ENCODE peak calls at places on chromosomes 16 and 17, in six cellular contexts. One of them, this sample, is unnamed.
A peak's percentile ranks its signal among the peaks of the same experiment; 100 is the strongest.

GRCh38 chr16:84532299-84532724 is 27.9 kb upstream of the MEAK7 start:
- ATAC-seq in HCT116: peak; percentile 18
- ATAC-seq in GM12878: no peak
- ATAC-seq in K562: no peak
- ATAC-seq in HepG2: no peak
- ATAC-seq in upper lobe of left lung: peak; percentile 72
- ATAC-seq in this sample: peak; percentile 87

GRCh38 chr16:85395207-85395912 is 217.8 kb upstream of the GSE1 start:
- ATAC-seq in GM12878: peak; percentile 58
- ATAC-seq in upper lobe of left lung: peak; percentile 57
- ATAC-seq in HepG2: no peak
- ATAC-seq in K562: peak; percentile 6
- ATAC-seq in HCT116: peak; percentile 83
- ATAC-seq in this sample: peak; percentile 83

GRCh38 chr17:67994827-67995567 is 1.3 kb downstream of the C17orf58 start:
- ATAC-seq in HCT116: no peak
- ATAC-seq in upper lobe of left lung: no peak
- ATAC-seq in HepG2: no peak
- ATAC-seq in K562: no peak
- ATAC-seq in GM12878: no peak
- ATAC-seq in this sample: no peak

GRCh38 chr16:4922721-4923342 is 14.1 kb downstream of the PPL start:
- ATAC-seq in HCT116: no peak
- ATAC-seq in K562: no peak
- ATAC-seq in HepG2: no peak
- ATAC-seq in GM12878: no peak
- ATAC-seq in upper lobe of left lung: no peak
- ATAC-seq in this sample: no peak

GRCh38 chr17:11122908-11123307 is 118.1 kb upstream of the SHISA6 start:
- ATAC-seq in HepG2: no peak
- ATAC-seq in GM12878: no peak
- ATAC-seq in upper lobe of left lung: no peak
- ATAC-seq in K562: no peak
- ATAC-seq in HCT116: no peak
- ATAC-seq in this sample: no peak

GRCh38 chr17:73719588-73720071 is 75.4 kb upstream of the SDK2 start:
- ATAC-seq in GM12878: no peak
- ATAC-seq in HepG2: peak; percentile 83
- ATAC-seq in upper lobe of left lung: peak; percentile 7
- ATAC-seq in HCT116: no peak
- ATAC-seq in K562: no peak
- ATAC-seq in this sample: no peak

GRCh38 chr17:38879878-38880727 is 10.2 kb downstream of the LASP1 start:
- ATAC-seq in HCT116: peak; percentile 83
- ATAC-seq in HepG2: no peak
- ATAC-seq in GM12878: no peak
- ATAC-seq in K562: no peak
- ATAC-seq in upper lobe of left lung: peak; percentile 48
- ATAC-seq in this sample: peak; percentile 66

GRCh38 chr17:4500188-4500565 is 1.5 kb downstream of the SPNS2 start:
- ATAC-seq in HepG2: peak; percentile 23
- ATAC-seq in GM12878: no peak
- ATAC-seq in HCT116: no peak
- ATAC-seq in upper lobe of left lung: no peak
- ATAC-seq in K562: no peak
- ATAC-seq in this sample: no peak

GRCh38 chr17:40534431-40535189 is 30.7 kb downstream of the CCR7 start:
- ATAC-seq in HepG2: peak; percentile 16
- ATAC-seq in HCT116: no peak
- ATAC-seq in K562: no peak
- ATAC-seq in upper lobe of left lung: no peak
- ATAC-seq in GM12878: peak; percentile 6
- ATAC-seq in this sample: no peak

GRCh38 chr16:54594646-54595381 is 308.2 kb upstream of the IRX3 start:
- ATAC-seq in HCT116: no peak
- ATAC-seq in K562: no peak
- ATAC-seq in GM12878: no peak
- ATAC-seq in HepG2: no peak
- ATAC-seq in upper lobe of left lung: no peak
- ATAC-seq in this sample: no peak

GRCh38 chr16:14386115-14386514 is 243.9 kb downstream of the PARN start:
- ATAC-seq in HCT116: no peak
- ATAC-seq in HepG2: no peak
- ATAC-seq in K562: no peak
- ATAC-seq in GM12878: no peak
- ATAC-seq in upper lobe of left lung: no peak
- ATAC-seq in this sample: no peak

GRCh38 chr17:42670199-42670924 is 6.4 kb downstream of the PLEKHH3 start:
- ATAC-seq in GM12878: no peak
- ATAC-seq in HepG2: no peak
- ATAC-seq in HCT116: no peak
- ATAC-seq in K562: no peak
- ATAC-seq in upper lobe of left lung: no peak
- ATAC-seq in this sample: no peak

GRCh38 chr16:1645914-1646525 is 32.1 kb upstream of the JPT2 start:
- ATAC-seq in upper lobe of left lung: no peak
- ATAC-seq in K562: peak; percentile 98
- ATAC-seq in HepG2: peak; percentile 37
- ATAC-seq in HCT116: peak; percentile 66
- ATAC-seq in GM12878: no peak
- ATAC-seq in this sample: no peak

GRCh38 chr17:11309850-11310249 is 68.8 kb downstream of the SHISA6 start:
- ATAC-seq in GM12878: no peak
- ATAC-seq in upper lobe of left lung: no peak
- ATAC-seq in K562: no peak
- ATAC-seq in HepG2: no peak
- ATAC-seq in HCT116: no peak
- ATAC-seq in this sample: no peak

GRCh38 chr17:1002771-1003555 is 6.0 kb downstream of the TIMM22 start:
- ATAC-seq in K562: no peak
- ATAC-seq in upper lobe of left lung: no peak
- ATAC-seq in HepG2: no peak
- ATAC-seq in HCT116: no peak
- ATAC-seq in GM12878: no peak
- ATAC-seq in this sample: peak; percentile 4

GRCh38 chr17:45135978-45136791 is 698 bp downstream of the ACBD4 start:
- ATAC-seq in GM12878: no peak
- ATAC-seq in HCT116: no peak
- ATAC-seq in upper lobe of left lung: no peak
- ATAC-seq in HepG2: peak; percentile 1
- ATAC-seq in K562: no peak
- ATAC-seq in this sample: no peak

GRCh38 chr17:45139533-45139920 is 4.0 kb downstream of the ACBD4 start:
- ATAC-seq in upper lobe of left lung: no peak
- ATAC-seq in HCT116: no peak
- ATAC-seq in GM12878: no peak
- ATAC-seq in K562: no peak
- ATAC-seq in HepG2: no peak
- ATAC-seq in this sample: no peak

GRCh38 chr17:45136846-45137560 is 1.5 kb downstream of the ACBD4 start:
- ATAC-seq in upper lobe of left lung: no peak
- ATAC-seq in GM12878: no peak
- ATAC-seq in K562: no peak
- ATAC-seq in HepG2: no peak
- ATAC-seq in HCT116: no peak
- ATAC-seq in this sample: no peak

GRCh38 chr17:45138911-45139532 is 3.5 kb downstream of the ACBD4 start:
- ATAC-seq in K562: no peak
- ATAC-seq in HCT116: no peak
- ATAC-seq in HepG2: no peak
- ATAC-seq in upper lobe of left lung: no peak
- ATAC-seq in GM12878: no peak
- ATAC-seq in this sample: no peak

DNA sequence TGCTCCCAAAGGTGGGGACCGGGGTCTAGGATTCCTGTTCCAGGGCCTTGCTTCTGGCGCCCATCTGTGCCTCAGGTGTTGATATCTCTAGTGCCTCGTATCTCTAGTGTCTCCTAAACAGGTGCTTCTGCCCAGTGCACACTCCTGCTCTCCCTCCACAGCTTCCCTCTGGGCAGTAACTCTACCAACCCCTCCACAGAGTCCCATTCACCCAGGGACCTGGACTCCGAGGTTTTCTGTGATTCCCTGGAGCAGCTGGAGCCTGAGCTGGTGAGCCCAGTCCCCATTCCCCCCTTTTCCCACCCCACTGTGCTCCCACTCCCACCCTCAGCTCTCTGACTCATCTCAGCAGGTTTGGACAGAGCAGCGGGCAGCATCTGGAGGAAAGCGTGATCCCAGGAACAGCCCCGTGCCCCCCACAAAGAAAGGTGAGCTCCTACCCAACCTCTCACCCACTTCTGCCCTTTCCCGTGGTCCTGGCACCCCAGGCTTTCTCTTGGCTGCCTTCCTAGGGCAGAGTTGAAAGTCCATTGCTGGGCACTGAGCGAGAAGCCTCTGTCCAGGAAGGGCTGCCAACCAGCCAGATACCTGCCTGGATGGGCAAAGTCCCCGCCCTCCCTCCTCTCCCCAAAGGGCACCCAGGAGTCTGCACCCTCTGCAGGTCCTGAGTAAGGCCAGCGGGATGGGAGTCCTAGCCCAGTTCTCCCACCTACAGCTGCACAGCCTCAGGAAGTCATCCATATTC is 2.2 kb downstream of the ACBD4 start:
- ATAC-seq in HepG2: no peak
- ATAC-seq in HCT116: no peak
- ATAC-seq in GM12878: no peak
- ATAC-seq in K562: no peak
- ATAC-seq in upper lobe of left lung: no peak
- ATAC-seq in this sample: no peak
- TF ChIP-seq POLR2A in HepG2: no peak
- TF ChIP-seq POLR2A in HCT116: no peak
- TF ChIP-seq POLR2A in GM12878: no peak
- TF ChIP-seq POLR2A in K562: no peak
- TF ChIP-seq POLR2A in upper lobe of left lung: no peak
- TF ChIP-seq POLR2A in this sample: no peak

DNA sequence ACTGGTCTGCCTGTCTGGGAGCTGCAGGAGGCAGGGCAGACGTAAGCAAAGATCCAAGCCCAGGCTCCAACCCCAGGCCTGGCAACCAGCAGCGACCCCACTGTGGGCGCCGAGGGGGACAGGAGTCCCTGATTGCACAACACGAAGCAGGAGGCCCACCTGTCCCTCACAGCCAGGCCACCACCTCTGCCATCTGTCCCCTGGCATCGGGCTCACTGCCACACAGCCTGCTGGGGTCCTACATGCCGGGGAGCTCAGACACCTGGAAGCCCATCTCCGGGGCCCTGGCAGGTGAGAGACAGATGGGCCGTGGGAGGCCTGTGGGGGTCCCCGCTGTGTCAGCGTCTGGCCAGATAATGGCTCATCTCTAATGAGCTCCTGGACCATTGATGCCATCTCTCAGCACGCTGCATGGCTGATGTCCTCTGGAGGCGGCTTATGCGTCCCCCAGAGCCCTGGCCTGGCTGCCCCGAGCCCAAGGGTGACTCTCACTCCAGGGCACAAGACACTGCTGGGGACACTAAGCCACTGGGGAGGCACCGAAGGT is 11.3 kb upstream of the RASD1 start:
- ATAC-seq in upper lobe of left lung: no peak
- ATAC-seq in HCT116: no peak
- ATAC-seq in K562: no peak
- ATAC-seq in HepG2: no peak
- ATAC-seq in GM12878: no peak
- ATAC-seq in this sample: no peak
- TF ChIP-seq POLR2AphosphoS5 in upper lobe of left lung: no peak
- TF ChIP-seq POLR2AphosphoS5 in HCT116: no peak
- TF ChIP-seq POLR2AphosphoS5 in K562: no peak
- TF ChIP-seq POLR2AphosphoS5 in HepG2: no peak
- TF ChIP-seq POLR2AphosphoS5 in GM12878: no peak
- TF ChIP-seq POLR2AphosphoS5 in this sample: no peak

DNA sequence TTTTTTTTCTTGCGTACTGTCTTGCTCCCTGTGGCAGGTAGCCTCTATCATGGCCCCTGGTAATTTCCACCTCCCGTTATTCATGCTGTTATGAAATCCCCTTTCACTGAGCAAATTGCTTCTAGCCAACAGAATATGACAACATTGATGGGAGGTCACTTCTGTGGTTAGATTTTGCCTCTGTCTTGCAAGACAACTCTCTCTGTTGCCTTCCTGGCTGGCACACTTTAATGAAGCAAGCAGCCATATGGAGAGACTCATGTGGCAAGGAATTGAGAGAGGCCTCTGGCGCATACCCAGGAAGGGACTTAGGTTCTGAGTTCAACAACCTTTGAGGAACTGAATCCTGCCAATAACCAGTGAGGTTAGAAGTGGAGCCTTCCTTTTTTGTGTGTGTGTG is 51.8 kb upstream of the GPRC5B start:
- ATAC-seq in K562: no peak
- ATAC-seq in HepG2: no peak
- ATAC-seq in GM12878: no peak
- ATAC-seq in upper lobe of left lung: no peak
- ATAC-seq in HCT116: no peak
- ATAC-seq in this sample: no peak
- TF ChIP-seq CTCF in K562: no peak
- TF ChIP-seq CTCF in HepG2: no peak
- TF ChIP-seq CTCF in GM12878: no peak
- TF ChIP-seq CTCF in upper lobe of left lung: no peak
- TF ChIP-seq CTCF in HCT116: no peak
- TF ChIP-seq CTCF in this sample: no peak

GRCh38 chr17:81340606-81341346 is 45.7 kb upstream of the SLC38A10 start:
- ATAC-seq in HCT116: no peak
- ATAC-seq in upper lobe of left lung: no peak
- ATAC-seq in HepG2: no peak
- ATAC-seq in K562: no peak
- ATAC-seq in GM12878: no peak
- ATAC-seq in this sample: no peak

GRCh38 chr17:81341347-81342061 is 46.4 kb upstream of the SLC38A10 start:
- ATAC-seq in upper lobe of left lung: no peak
- ATAC-seq in GM12878: no peak
- ATAC-seq in K562: no peak
- ATAC-seq in HCT116: no peak
- ATAC-seq in HepG2: no peak
- ATAC-seq in this sample: no peak

GRCh38 chr17:81342700-81343070 is 47.6 kb upstream of the SLC38A10 start:
- ATAC-seq in upper lobe of left lung: no peak
- ATAC-seq in K562: no peak
- ATAC-seq in GM12878: no peak
- ATAC-seq in HCT116: no peak
- ATAC-seq in HepG2: no peak
- ATAC-seq in this sample: no peak

GRCh38 chr17:81339502-81340296 is 44.6 kb upstream of the SLC38A10 start:
- ATAC-seq in HCT116: no peak
- ATAC-seq in K562: no peak
- ATAC-seq in upper lobe of left lung: peak; percentile 2
- ATAC-seq in HepG2: peak; percentile 72
- ATAC-seq in GM12878: no peak
- ATAC-seq in this sample: no peak

DNA sequence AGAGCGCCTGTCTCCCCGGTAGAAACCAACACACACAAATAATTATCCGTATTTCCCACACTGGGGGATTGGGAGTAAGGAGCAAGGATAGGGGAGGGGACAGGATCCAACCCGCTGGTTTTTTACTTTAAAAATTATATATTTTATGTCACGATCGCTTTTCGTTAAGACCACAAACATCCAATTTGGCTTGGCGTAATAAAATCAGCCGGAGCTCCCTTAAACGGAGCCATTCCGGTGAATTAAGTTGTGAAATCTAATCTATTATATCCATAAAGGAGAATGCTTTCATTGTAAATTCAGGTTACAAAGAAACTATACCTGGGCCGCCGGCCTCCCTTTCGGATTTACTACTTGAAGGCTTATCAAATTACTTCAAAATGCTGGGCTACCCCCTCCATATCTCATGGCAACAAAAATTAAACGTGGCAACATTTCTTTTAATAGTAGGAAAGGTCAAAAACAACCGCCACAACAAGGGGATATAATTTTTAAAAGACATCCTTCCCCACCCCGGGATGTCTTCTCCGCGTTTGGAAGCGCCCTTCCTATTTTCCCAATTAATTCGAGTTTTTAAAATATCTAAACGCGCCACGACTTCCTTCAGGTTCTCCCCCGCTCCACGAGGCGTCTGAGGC is 47.1 kb upstream of the SLC38A10 start:
- ATAC-seq in HepG2: no peak
- ATAC-seq in GM12878: no peak
- ATAC-seq in K562: no peak
- ATAC-seq in upper lobe of left lung: no peak
- ATAC-seq in HCT116: no peak
- ATAC-seq in this sample: no peak
- TF ChIP-seq POLR2A in HepG2: no peak
- TF ChIP-seq POLR2A in GM12878: no peak
- TF ChIP-seq POLR2A in K562: no peak
- TF ChIP-seq POLR2A in upper lobe of left lung: no peak
- TF ChIP-seq POLR2A in HCT116: no peak
- TF ChIP-seq POLR2A in this sample: no peak